ENCODE peak calls at places on chromosomes 6 and 20, in six cellular contexts. One of them, this sample, is unnamed.
A peak's percentile ranks its signal among the peaks of the same experiment; 100 is the strongest.

GRCh38 chr20:7285918-7286556 is 518.6 kb downstream of the BMP2 start:
- DNase-seq in lung: peak; percentile 75
- DNase-seq in left lung: peak; percentile 59
- DNase-seq in SK-N-SH: peak; percentile 29
- DNase-seq in MM.1S: peak; percentile 78
- DNase-seq in body of pancreas: peak; percentile 85
- DNase-seq in this sample: no peak

GRCh38 chr6:102680413-102680812 is 1286.9 kb downstream of the GRIK2 start:
- DNase-seq in lung: no peak
- DNase-seq in left lung: no peak
- DNase-seq in SK-N-SH: no peak
- DNase-seq in MM.1S: no peak
- DNase-seq in body of pancreas: no peak
- DNase-seq in this sample: no peak

GRCh38 chr6:27541212-27541931 is 68.5 kb upstream of the ZNF184 start:
- DNase-seq in lung: no peak
- DNase-seq in left lung: no peak
- DNase-seq in SK-N-SH: no peak
- DNase-seq in MM.1S: no peak
- DNase-seq in body of pancreas: no peak
- DNase-seq in this sample: no peak

GRCh38 chr6:84967389-84967788 is 203.0 kb upstream of the TBX18 start:
- DNase-seq in lung: no peak
- DNase-seq in left lung: no peak
- DNase-seq in SK-N-SH: peak; percentile 14
- DNase-seq in MM.1S: peak; percentile 33
- DNase-seq in body of pancreas: peak; percentile 22
- DNase-seq in this sample: no peak

GRCh38 chr6:103783344-103783743 is 1076.4 kb downstream of the HACE1 start:
- DNase-seq in lung: no peak
- DNase-seq in left lung: no peak
- DNase-seq in SK-N-SH: no peak
- DNase-seq in MM.1S: peak; percentile 47
- DNase-seq in body of pancreas: peak; percentile 55
- DNase-seq in this sample: no peak

GRCh38 chr6:28501259-28501658 is 14.3 kb downstream of the GPX6 start:
- DNase-seq in lung: no peak
- DNase-seq in left lung: no peak
- DNase-seq in SK-N-SH: no peak
- DNase-seq in MM.1S: no peak
- DNase-seq in body of pancreas: no peak
- DNase-seq in this sample: no peak

GRCh38 chr20:12984863-12985262 is 23.9 kb upstream of the SPTLC3 start:
- DNase-seq in lung: no peak
- DNase-seq in left lung: no peak
- DNase-seq in SK-N-SH: no peak
- DNase-seq in MM.1S: no peak
- DNase-seq in body of pancreas: no peak
- DNase-seq in this sample: no peak

GRCh38 chr6:23280445-23280844 is 711.1 kb downstream of the HDGFL1 start:
- DNase-seq in lung: no peak
- DNase-seq in left lung: no peak
- DNase-seq in SK-N-SH: no peak
- DNase-seq in MM.1S: no peak
- DNase-seq in body of pancreas: no peak
- DNase-seq in this sample: no peak

GRCh38 chr6:113690255-113690956 is 166.7 kb upstream of the MARCKS start:
- DNase-seq in lung: no peak
- DNase-seq in left lung: no peak
- DNase-seq in SK-N-SH: peak; percentile 10
- DNase-seq in MM.1S: peak; percentile 62
- DNase-seq in body of pancreas: peak; percentile 46
- DNase-seq in this sample: no peak

GRCh38 chr6:121158438-121158837 is 175.8 kb downstream of the TBC1D32 start:
- DNase-seq in lung: no peak
- DNase-seq in left lung: no peak
- DNase-seq in SK-N-SH: no peak
- DNase-seq in MM.1S: no peak
- DNase-seq in body of pancreas: no peak
- DNase-seq in this sample: no peak

GRCh38 chr6:88867841-88868558 is 95.4 kb downstream of the RNGTT start:
- DNase-seq in lung: no peak
- DNase-seq in left lung: no peak
- DNase-seq in SK-N-SH: no peak
- DNase-seq in MM.1S: no peak
- DNase-seq in body of pancreas: no peak
- DNase-seq in this sample: no peak

GRCh38 chr6:140684776-140685550 is 1310.5 kb upstream of the CITED2 start:
- DNase-seq in lung: no peak
- DNase-seq in left lung: no peak
- DNase-seq in SK-N-SH: no peak
- DNase-seq in MM.1S: no peak
- DNase-seq in body of pancreas: no peak
- DNase-seq in this sample: no peak

GRCh38 chr6:160102956-160103824 is 18.4 kb upstream of the SLC22A1 start:
- DNase-seq in lung: no peak
- DNase-seq in left lung: no peak
- DNase-seq in SK-N-SH: peak; percentile 45
- DNase-seq in MM.1S: no peak
- DNase-seq in body of pancreas: no peak
- DNase-seq in this sample: peak; percentile 76

DNA sequence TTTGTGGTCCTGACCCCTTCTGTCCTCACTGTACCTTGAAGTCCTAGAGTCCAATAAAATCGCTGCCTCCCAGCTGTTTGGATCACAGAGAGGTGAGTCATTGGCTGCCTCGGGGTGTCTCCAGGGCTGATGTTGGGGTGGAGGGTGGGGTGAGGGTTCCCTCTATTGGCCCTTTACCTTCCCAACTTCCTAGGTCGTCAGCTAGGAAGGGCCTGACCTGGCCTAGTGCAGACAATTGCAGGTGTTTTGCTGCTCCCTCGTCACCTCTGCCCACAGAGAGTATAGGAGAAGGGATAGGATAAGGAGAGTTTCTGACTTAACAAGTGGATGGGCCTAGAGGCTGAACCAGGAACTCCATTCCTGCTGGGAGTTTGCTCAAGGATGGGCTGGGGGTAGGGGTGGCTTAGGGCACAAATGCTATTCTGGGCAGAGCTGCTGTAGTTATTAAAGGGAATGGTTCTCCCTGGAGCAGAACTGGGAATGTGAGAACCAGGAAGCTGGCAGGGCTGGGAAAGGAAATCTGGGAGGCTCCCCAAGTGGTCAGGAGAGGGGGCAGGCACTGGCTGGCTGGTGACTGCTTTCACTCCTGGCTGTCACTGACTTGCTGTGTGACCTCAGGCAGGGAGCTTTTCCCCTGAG is 1.4 kb downstream of the TP53INP2 start:
- DNase-seq in lung: peak; percentile 35
- DNase-seq in left lung: peak; percentile 51
- DNase-seq in SK-N-SH: no peak
- DNase-seq in MM.1S: no peak
- DNase-seq in body of pancreas: peak; percentile 38
- DNase-seq in this sample: no peak
- H3K4me3 ChIP-seq in lung: no peak overlapping the region
- H3K4me3 ChIP-seq in left lung: peak overlapping the region; percentile 76
- H3K4me3 ChIP-seq in SK-N-SH: peak overlapping the region; percentile 92
- H3K4me3 ChIP-seq in MM.1S: peak overlapping the region; percentile 89
- H3K4me3 ChIP-seq in body of pancreas: no peak overlapping the region
- H3K4me3 ChIP-seq in this sample: peak overlapping the region; percentile 76

GRCh38 chr20:17654649-17655285 is 27.3 kb downstream of the RRBP1 start:
- DNase-seq in lung: no peak
- DNase-seq in left lung: peak; percentile 29
- DNase-seq in SK-N-SH: peak; percentile 52
- DNase-seq in MM.1S: no peak
- DNase-seq in body of pancreas: peak; percentile 52
- DNase-seq in this sample: no peak

GRCh38 chr20:17652411-17652810 is 29.6 kb downstream of the RRBP1 start:
- DNase-seq in lung: no peak
- DNase-seq in left lung: peak; percentile 30
- DNase-seq in SK-N-SH: no peak
- DNase-seq in MM.1S: no peak
- DNase-seq in body of pancreas: peak; percentile 40
- DNase-seq in this sample: no peak

GRCh38 chr20:17655865-17656489 is 26.1 kb downstream of the RRBP1 start:
- DNase-seq in lung: no peak
- DNase-seq in left lung: no peak
- DNase-seq in SK-N-SH: peak; percentile 8
- DNase-seq in MM.1S: no peak
- DNase-seq in body of pancreas: peak; percentile 6
- DNase-seq in this sample: no peak

GRCh38 chr20:17655286-17655651 is 26.8 kb downstream of the RRBP1 start:
- DNase-seq in lung: no peak
- DNase-seq in left lung: no peak
- DNase-seq in SK-N-SH: peak; percentile 5
- DNase-seq in MM.1S: no peak
- DNase-seq in body of pancreas: peak; percentile 13
- DNase-seq in this sample: no peak

GRCh38 chr20:17653835-17654648 is 28.0 kb downstream of the RRBP1 start:
- DNase-seq in lung: no peak
- DNase-seq in left lung: no peak
- DNase-seq in SK-N-SH: no peak
- DNase-seq in MM.1S: no peak
- DNase-seq in body of pancreas: peak; percentile 6
- DNase-seq in this sample: no peak
- H3K4me1 ChIP-seq in lung: peaks cover 12% of the 10 kb centered on the region
- H3K4me1 ChIP-seq in left lung: peaks cover 40% of the 10 kb centered on the region
- H3K4me1 ChIP-seq in SK-N-SH: peaks cover 3% of the 10 kb centered on the region
- H3K4me1 ChIP-seq in MM.1S: no peaks in the 10 kb centered on the region
- H3K4me1 ChIP-seq in body of pancreas: peaks cover 94% of the 10 kb centered on the region
- H3K4me1 ChIP-seq in this sample: peaks cover 2% of the 10 kb centered on the region

GRCh38 chr6:107400748-107401147 is 58.6 kb downstream of the PDSS2 start:
- DNase-seq in lung: no peak
- DNase-seq in left lung: no peak
- DNase-seq in SK-N-SH: no peak
- DNase-seq in MM.1S: no peak
- DNase-seq in body of pancreas: no peak
- DNase-seq in this sample: no peak
- H3K9me3 ChIP-seq in lung: peaks cover 13% of the 10 kb centered on the region
- H3K9me3 ChIP-seq in left lung: no peaks in the 10 kb centered on the region
- H3K9me3 ChIP-seq in SK-N-SH: no peaks in the 10 kb centered on the region
- H3K9me3 ChIP-seq in MM.1S: no peaks in the 10 kb centered on the region
- H3K9me3 ChIP-seq in body of pancreas: no peaks in the 10 kb centered on the region
- H3K9me3 ChIP-seq in this sample: peaks cover 29% of the 10 kb centered on the region

DNA sequence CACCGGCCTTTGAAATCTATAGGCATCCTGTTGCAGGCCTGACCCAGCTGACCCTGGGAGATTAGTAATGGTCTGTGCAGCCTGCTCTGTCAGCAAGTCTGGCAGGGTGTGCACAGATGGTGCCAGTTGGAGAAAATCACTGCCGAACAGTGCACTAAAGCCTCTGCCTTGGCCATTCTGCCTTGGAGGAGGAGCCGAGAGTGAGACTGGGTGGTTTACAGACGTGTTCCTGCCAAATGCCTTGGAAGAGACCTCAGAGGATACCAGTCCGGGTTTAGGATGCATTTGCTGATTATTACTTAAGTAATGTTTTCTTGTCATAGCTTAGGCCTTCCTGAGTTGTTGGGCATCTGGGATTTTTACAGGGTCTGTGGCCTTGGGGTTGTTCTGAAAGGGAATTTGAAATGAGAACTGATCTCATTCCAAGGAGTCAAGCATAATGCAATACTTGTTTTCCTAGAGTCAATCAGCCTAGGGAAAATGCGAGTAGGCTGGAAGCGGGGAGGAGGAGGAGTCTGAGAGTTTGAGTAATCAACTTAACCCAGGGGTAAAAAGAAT is 292.1 kb downstream of the SOX4 start:
- DNase-seq in lung: no peak
- DNase-seq in left lung: peak; percentile 41
- DNase-seq in SK-N-SH: peak; percentile 55
- DNase-seq in MM.1S: no peak
- DNase-seq in body of pancreas: peak; percentile 25
- DNase-seq in this sample: peak; percentile 85
- H3K4me3 ChIP-seq in lung: no peak overlapping the region
- H3K4me3 ChIP-seq in left lung: no peak overlapping the region
- H3K4me3 ChIP-seq in SK-N-SH: peak overlapping the region; percentile 21
- H3K4me3 ChIP-seq in MM.1S: no peak overlapping the region
- H3K4me3 ChIP-seq in body of pancreas: no peak overlapping the region
- H3K4me3 ChIP-seq in this sample: no peak overlapping the region

GRCh38 chr6:163429858-163430448 is 15.4 kb downstream of the QKI start:
- DNase-seq in lung: no peak
- DNase-seq in left lung: no peak
- DNase-seq in SK-N-SH: no peak
- DNase-seq in MM.1S: no peak
- DNase-seq in body of pancreas: no peak
- DNase-seq in this sample: no peak
- H3K4me1 ChIP-seq in lung: no peaks in the 10 kb centered on the region
- H3K4me1 ChIP-seq in left lung: peaks cover 93% of the 10 kb centered on the region
- H3K4me1 ChIP-seq in SK-N-SH: peaks cover 4% of the 10 kb centered on the region
- H3K4me1 ChIP-seq in MM.1S: no peaks in the 10 kb centered on the region
- H3K4me1 ChIP-seq in body of pancreas: peaks cover 38% of the 10 kb centered on the region
- H3K4me1 ChIP-seq in this sample: peaks cover 33% of the 10 kb centered on the region

GRCh38 chr20:49281913-49282467 is 4.1 kb upstream of the ZNFX1 start:
- DNase-seq in lung: no peak
- DNase-seq in left lung: no peak
- DNase-seq in SK-N-SH: no peak
- DNase-seq in MM.1S: no peak
- DNase-seq in body of pancreas: no peak
- DNase-seq in this sample: no peak

GRCh38 chr20:49278817-49279676 is 1.2 kb upstream of the ZNFX1 start:
- DNase-seq in lung: peak; percentile 34
- DNase-seq in left lung: no peak
- DNase-seq in SK-N-SH: no peak
- DNase-seq in MM.1S: peak; percentile 27
- DNase-seq in body of pancreas: peak; percentile 10
- DNase-seq in this sample: no peak

GRCh38 chr20:49281059-49281912 is 3.4 kb upstream of the ZNFX1 start:
- DNase-seq in lung: no peak
- DNase-seq in left lung: no peak
- DNase-seq in SK-N-SH: no peak
- DNase-seq in MM.1S: no peak
- DNase-seq in body of pancreas: no peak
- DNase-seq in this sample: no peak

GRCh38 chr20:49279677-49280462 is 2.0 kb upstream of the ZNFX1 start:
- DNase-seq in lung: no peak
- DNase-seq in left lung: no peak
- DNase-seq in SK-N-SH: no peak
- DNase-seq in MM.1S: no peak
- DNase-seq in body of pancreas: no peak
- DNase-seq in this sample: no peak

DNA sequence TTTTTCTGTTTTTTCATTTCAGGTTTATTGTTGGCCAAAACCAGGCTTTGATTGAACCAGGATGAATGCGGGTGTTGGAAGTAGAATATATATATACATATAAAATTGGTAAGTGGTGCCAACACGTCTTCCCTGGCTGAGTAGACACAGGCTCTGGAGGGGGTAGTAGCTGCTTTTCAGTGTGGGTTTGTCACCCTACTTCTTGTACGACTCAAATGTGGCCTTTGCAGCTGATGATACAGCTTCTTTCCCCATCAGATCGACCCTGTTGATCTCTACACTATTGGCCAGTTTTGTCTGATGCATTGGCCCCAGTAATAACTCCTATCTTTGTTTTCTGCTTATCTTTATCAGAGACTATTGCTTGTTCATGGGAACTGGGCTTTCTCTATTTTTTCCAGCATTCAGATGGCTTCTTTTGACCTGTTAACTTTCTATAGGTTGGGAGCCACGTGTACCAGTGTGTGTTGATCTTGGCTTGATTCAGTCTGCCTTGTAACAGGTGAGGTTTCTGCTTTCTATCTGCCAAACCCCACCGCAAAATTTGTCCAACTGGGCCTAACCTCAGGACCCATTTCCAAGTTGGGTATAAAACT is 2.7 kb upstream of the ZNFX1 start:
- DNase-seq in lung: no peak
- DNase-seq in left lung: no peak
- DNase-seq in SK-N-SH: no peak
- DNase-seq in MM.1S: no peak
- DNase-seq in body of pancreas: no peak
- DNase-seq in this sample: no peak
- H3K9me3 ChIP-seq in lung: peaks cover 19% of the 10 kb centered on the region
- H3K9me3 ChIP-seq in left lung: peaks cover 3% of the 10 kb centered on the region
- H3K9me3 ChIP-seq in SK-N-SH: peaks cover 11% of the 10 kb centered on the region
- H3K9me3 ChIP-seq in MM.1S: no peaks in the 10 kb centered on the region
- H3K9me3 ChIP-seq in body of pancreas: peaks cover 16% of the 10 kb centered on the region
- H3K9me3 ChIP-seq in this sample: peaks cover 40% of the 10 kb centered on the region